ENCODE peak calls at places on chromosomes 13 and 19, in nine cellular contexts. One of them, this sample, is unnamed.
A peak's percentile ranks its signal among the peaks of the same experiment; 100 is the strongest.

GRCh38 chr13:34762312-34762711 is 179.8 kb upstream of the NBEA start:
- DNase-seq in dorsolateral prefrontal cortex: no peak
- DNase-seq in transverse colon: no peak
- DNase-seq in GM23248: peak; percentile 10
- DNase-seq in cardiac muscle cell: peak; percentile 51
- DNase-seq in mesendoderm: no peak
- DNase-seq in SJSA1: no peak
- DNase-seq in foreskin keratinocyte: no peak
- DNase-seq in brain microvascular endothelial cell: no peak
- DNase-seq in this sample: no peak

GRCh38 chr19:485583-486236 is 10.6 kb upstream of the MADCAM1 start:
- DNase-seq in dorsolateral prefrontal cortex: peak; percentile 97
- DNase-seq in transverse colon: no peak
- DNase-seq in GM23248: peak; percentile 73
- DNase-seq in cardiac muscle cell: peak; percentile 60
- DNase-seq in mesendoderm: no peak
- DNase-seq in SJSA1: no peak
- DNase-seq in foreskin keratinocyte: no peak
- DNase-seq in brain microvascular endothelial cell: no peak
- DNase-seq in this sample: no peak

GRCh38 chr19:4350726-4351125 is 7.4 kb downstream of the MPND start:
- DNase-seq in dorsolateral prefrontal cortex: no peak
- DNase-seq in transverse colon: no peak
- DNase-seq in GM23248: no peak
- DNase-seq in cardiac muscle cell: no peak
- DNase-seq in mesendoderm: no peak
- DNase-seq in SJSA1: no peak
- DNase-seq in foreskin keratinocyte: no peak
- DNase-seq in brain microvascular endothelial cell: no peak
- DNase-seq in this sample: no peak

GRCh38 chr13:26539738-26540292 is 17.7 kb upstream of the WASF3 start:
- DNase-seq in dorsolateral prefrontal cortex: no peak
- DNase-seq in transverse colon: peak; percentile 16
- DNase-seq in GM23248: no peak
- DNase-seq in cardiac muscle cell: no peak
- DNase-seq in mesendoderm: no peak
- DNase-seq in SJSA1: no peak
- DNase-seq in foreskin keratinocyte: no peak
- DNase-seq in brain microvascular endothelial cell: no peak
- DNase-seq in this sample: no peak

GRCh38 chr19:17041994-17042393 is 15.4 kb upstream of the CPAMD8 start:
- DNase-seq in dorsolateral prefrontal cortex: no peak
- DNase-seq in transverse colon: peak; percentile 24
- DNase-seq in GM23248: no peak
- DNase-seq in cardiac muscle cell: peak; percentile 63
- DNase-seq in mesendoderm: no peak
- DNase-seq in SJSA1: no peak
- DNase-seq in foreskin keratinocyte: no peak
- DNase-seq in brain microvascular endothelial cell: no peak
- DNase-seq in this sample: no peak

GRCh38 chr13:102774596-102775375 is 1.2 kb upstream of the TEX30 start:
- DNase-seq in dorsolateral prefrontal cortex: no peak
- DNase-seq in transverse colon: no peak
- DNase-seq in GM23248: no peak
- DNase-seq in cardiac muscle cell: no peak
- DNase-seq in mesendoderm: peak; percentile 12
- DNase-seq in SJSA1: no peak
- DNase-seq in foreskin keratinocyte: no peak
- DNase-seq in brain microvascular endothelial cell: no peak
- DNase-seq in this sample: no peak

GRCh38 chr19:14118165-14119051 is 846 bp upstream of the PRKACA start:
- DNase-seq in dorsolateral prefrontal cortex: peak; percentile 86
- DNase-seq in transverse colon: peak; percentile 73
- DNase-seq in GM23248: peak; percentile 87
- DNase-seq in cardiac muscle cell: peak; percentile 84
- DNase-seq in mesendoderm: peak; percentile 28
- DNase-seq in SJSA1: peak; percentile 31
- DNase-seq in foreskin keratinocyte: peak; percentile 24
- DNase-seq in brain microvascular endothelial cell: peak; percentile 28
- DNase-seq in this sample: no peak

GRCh38 chr19:54724644-54725043 is 402 bp downstream of the KIR3DL3 start:
- DNase-seq in dorsolateral prefrontal cortex: no peak
- DNase-seq in transverse colon: no peak
- DNase-seq in GM23248: no peak
- DNase-seq in cardiac muscle cell: no peak
- DNase-seq in mesendoderm: no peak
- DNase-seq in SJSA1: no peak
- DNase-seq in foreskin keratinocyte: no peak
- DNase-seq in brain microvascular endothelial cell: no peak
- DNase-seq in this sample: no peak

GRCh38 chr19:17202249-17202648 is 12.9 kb upstream of the USE1 start:
- DNase-seq in dorsolateral prefrontal cortex: no peak
- DNase-seq in transverse colon: no peak
- DNase-seq in GM23248: peak; percentile 69
- DNase-seq in cardiac muscle cell: no peak
- DNase-seq in mesendoderm: no peak
- DNase-seq in SJSA1: no peak
- DNase-seq in foreskin keratinocyte: no peak
- DNase-seq in brain microvascular endothelial cell: no peak
- DNase-seq in this sample: peak; percentile 5

GRCh38 chr19:54014920-54015560 is 23.6 kb downstream of the CACNG6 start:
- DNase-seq in dorsolateral prefrontal cortex: no peak
- DNase-seq in transverse colon: no peak
- DNase-seq in GM23248: no peak
- DNase-seq in cardiac muscle cell: no peak
- DNase-seq in mesendoderm: no peak
- DNase-seq in SJSA1: no peak
- DNase-seq in foreskin keratinocyte: no peak
- DNase-seq in brain microvascular endothelial cell: no peak
- DNase-seq in this sample: no peak

GRCh38 chr13:20274466-20274865 is 42.3 kb upstream of the GJB6 start:
- DNase-seq in dorsolateral prefrontal cortex: no peak
- DNase-seq in transverse colon: no peak
- DNase-seq in GM23248: no peak
- DNase-seq in cardiac muscle cell: no peak
- DNase-seq in mesendoderm: no peak
- DNase-seq in SJSA1: no peak
- DNase-seq in foreskin keratinocyte: peak; percentile 66
- DNase-seq in brain microvascular endothelial cell: no peak
- DNase-seq in this sample: peak; percentile 53

GRCh38 chr19:45507864-45508680 is 793 bp downstream of the VASP start:
- DNase-seq in dorsolateral prefrontal cortex: no peak
- DNase-seq in transverse colon: peak; percentile 79
- DNase-seq in GM23248: peak; percentile 65
- DNase-seq in cardiac muscle cell: no peak
- DNase-seq in mesendoderm: peak; percentile 90
- DNase-seq in SJSA1: peak; percentile 35
- DNase-seq in foreskin keratinocyte: no peak
- DNase-seq in brain microvascular endothelial cell: no peak
- DNase-seq in this sample: no peak

GRCh38 chr13:46630419-46631183 is 77.6 kb downstream of the LRCH1 start:
- DNase-seq in dorsolateral prefrontal cortex: no peak
- DNase-seq in transverse colon: no peak
- DNase-seq in GM23248: no peak
- DNase-seq in cardiac muscle cell: no peak
- DNase-seq in mesendoderm: no peak
- DNase-seq in SJSA1: peak; percentile 18
- DNase-seq in foreskin keratinocyte: no peak
- DNase-seq in brain microvascular endothelial cell: no peak
- DNase-seq in this sample: no peak

GRCh38 chr13:104597554-104598240 is 1531.5 kb upstream of the SLC10A2 start:
- DNase-seq in dorsolateral prefrontal cortex: no peak
- DNase-seq in transverse colon: no peak
- DNase-seq in GM23248: no peak
- DNase-seq in cardiac muscle cell: no peak
- DNase-seq in mesendoderm: no peak
- DNase-seq in SJSA1: no peak
- DNase-seq in foreskin keratinocyte: no peak
- DNase-seq in brain microvascular endothelial cell: no peak
- DNase-seq in this sample: no peak

DNA sequence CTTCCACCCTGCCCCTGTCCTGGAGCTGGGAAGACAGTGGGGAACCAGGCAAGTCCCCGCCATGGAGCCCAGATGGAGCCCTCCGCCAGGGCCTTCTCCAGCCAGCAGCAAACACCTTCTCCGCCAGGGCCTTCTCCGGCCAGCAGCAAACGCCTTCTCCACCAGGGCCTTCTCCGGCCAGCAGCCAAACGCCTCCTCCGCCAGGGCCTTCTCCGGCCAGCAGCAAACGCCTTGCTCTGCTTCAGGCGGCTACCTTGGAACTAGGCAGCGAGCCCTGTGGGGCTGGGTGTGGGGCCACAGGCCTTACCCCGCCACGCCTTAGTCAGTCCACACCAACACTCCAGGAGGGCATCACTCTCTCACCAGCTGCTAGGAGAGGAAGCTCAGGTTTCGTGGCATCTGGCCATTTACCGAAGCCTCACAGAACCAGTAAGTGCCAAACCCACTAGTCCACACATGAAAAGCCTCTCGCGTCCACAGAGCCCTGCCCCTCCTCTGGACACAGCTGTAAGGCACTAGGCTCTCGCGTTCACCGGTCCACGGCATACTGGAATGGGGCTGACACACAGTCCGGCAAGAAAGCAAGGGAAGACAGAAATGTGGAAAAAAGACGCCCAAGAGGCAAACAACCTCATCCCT is 41.0 kb downstream of the MLLT1 start:
- DNase-seq in dorsolateral prefrontal cortex: no peak
- DNase-seq in transverse colon: no peak
- DNase-seq in GM23248: peak; percentile 75
- DNase-seq in cardiac muscle cell: peak; percentile 83
- DNase-seq in mesendoderm: no peak
- DNase-seq in SJSA1: no peak
- DNase-seq in foreskin keratinocyte: no peak
- DNase-seq in brain microvascular endothelial cell: no peak
- DNase-seq in this sample: no peak
- H3K27ac ChIP-seq in dorsolateral prefrontal cortex: no peak overlapping the region
- H3K27ac ChIP-seq in transverse colon: peak overlapping the region; percentile 38
- H3K27ac ChIP-seq in GM23248: peak overlapping the region; percentile 87
- H3K27ac ChIP-seq in cardiac muscle cell: peak overlapping the region; percentile 43
- H3K27ac ChIP-seq in mesendoderm: peak overlapping the region; percentile 15
- H3K27ac ChIP-seq in SJSA1: no peak overlapping the region
- H3K27ac ChIP-seq in foreskin keratinocyte: no peak overlapping the region
- H3K27ac ChIP-seq in brain microvascular endothelial cell: no peak overlapping the region
- H3K27ac ChIP-seq in this sample: peak overlapping the region; percentile 52

GRCh38 chr19:42532881-42533280 is 4.6 kb upstream of the CEACAM1 start:
- DNase-seq in dorsolateral prefrontal cortex: no peak
- DNase-seq in transverse colon: no peak
- DNase-seq in GM23248: no peak
- DNase-seq in cardiac muscle cell: no peak
- DNase-seq in mesendoderm: no peak
- DNase-seq in SJSA1: no peak
- DNase-seq in foreskin keratinocyte: no peak
- DNase-seq in brain microvascular endothelial cell: no peak
- DNase-seq in this sample: no peak

GRCh38 chr19:42524943-42525342 is 3.3 kb downstream of the CEACAM1 start:
- DNase-seq in dorsolateral prefrontal cortex: no peak
- DNase-seq in transverse colon: no peak
- DNase-seq in GM23248: no peak
- DNase-seq in cardiac muscle cell: no peak
- DNase-seq in mesendoderm: no peak
- DNase-seq in SJSA1: no peak
- DNase-seq in foreskin keratinocyte: no peak
- DNase-seq in brain microvascular endothelial cell: no peak
- DNase-seq in this sample: no peak

GRCh38 chr19:42531313-42531712 is 3.0 kb upstream of the CEACAM1 start:
- DNase-seq in dorsolateral prefrontal cortex: no peak
- DNase-seq in transverse colon: no peak
- DNase-seq in GM23248: no peak
- DNase-seq in cardiac muscle cell: no peak
- DNase-seq in mesendoderm: no peak
- DNase-seq in SJSA1: no peak
- DNase-seq in foreskin keratinocyte: peak; percentile 56
- DNase-seq in brain microvascular endothelial cell: no peak
- DNase-seq in this sample: peak; percentile 75

GRCh38 chr19:42528354-42529247 is at the start of gene CEACAM1:
- DNase-seq in dorsolateral prefrontal cortex: no peak
- DNase-seq in transverse colon: peak; percentile 84
- DNase-seq in GM23248: peak; percentile 12
- DNase-seq in cardiac muscle cell: peak; percentile 53
- DNase-seq in mesendoderm: no peak
- DNase-seq in SJSA1: no peak
- DNase-seq in foreskin keratinocyte: peak; percentile 32
- DNase-seq in brain microvascular endothelial cell: no peak
- DNase-seq in this sample: peak; percentile 24

GRCh38 chr19:42529248-42529764 is 1.0 kb upstream of the CEACAM1 start:
- DNase-seq in dorsolateral prefrontal cortex: peak; percentile 65
- DNase-seq in transverse colon: peak; percentile 83
- DNase-seq in GM23248: peak; percentile 54
- DNase-seq in cardiac muscle cell: peak; percentile 78
- DNase-seq in mesendoderm: peak; percentile 82
- DNase-seq in SJSA1: peak; percentile 45
- DNase-seq in foreskin keratinocyte: no peak
- DNase-seq in brain microvascular endothelial cell: peak; percentile 30
- DNase-seq in this sample: no peak
- H3K27ac ChIP-seq in dorsolateral prefrontal cortex: no peak overlapping the region
- H3K27ac ChIP-seq in transverse colon: peak overlapping the region; percentile 78
- H3K27ac ChIP-seq in GM23248: no peak overlapping the region
- H3K27ac ChIP-seq in cardiac muscle cell: no peak overlapping the region
- H3K27ac ChIP-seq in mesendoderm: no peak overlapping the region
- H3K27ac ChIP-seq in SJSA1: no peak overlapping the region
- H3K27ac ChIP-seq in foreskin keratinocyte: no peak overlapping the region
- H3K27ac ChIP-seq in brain microvascular endothelial cell: no peak overlapping the region
- H3K27ac ChIP-seq in this sample: peak overlapping the region; percentile 89

DNA sequence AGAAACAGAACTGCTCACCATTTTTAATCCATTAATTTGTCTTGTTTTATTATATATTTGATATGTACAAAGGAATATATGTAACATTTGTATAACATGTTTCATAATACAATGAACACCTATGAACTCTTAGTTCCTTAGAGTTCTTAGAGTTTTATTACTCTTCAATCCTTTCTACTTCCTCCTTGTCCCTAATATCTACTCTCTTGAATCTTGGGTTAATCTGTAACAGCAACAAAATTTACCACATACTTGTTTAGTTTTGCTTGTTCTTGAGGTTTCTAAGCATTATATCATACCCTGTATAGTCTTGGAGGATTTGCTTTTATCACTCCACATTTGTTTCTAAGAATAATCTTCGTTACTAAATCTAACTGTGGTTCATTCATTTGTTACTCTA is 151.4 kb downstream of the PDS5B start:
- DNase-seq in dorsolateral prefrontal cortex: no peak
- DNase-seq in transverse colon: no peak
- DNase-seq in GM23248: peak; percentile 24
- DNase-seq in cardiac muscle cell: no peak
- DNase-seq in mesendoderm: no peak
- DNase-seq in SJSA1: no peak
- DNase-seq in foreskin keratinocyte: no peak
- DNase-seq in brain microvascular endothelial cell: no peak
- DNase-seq in this sample: no peak
- H3K27ac ChIP-seq in dorsolateral prefrontal cortex: no peak overlapping the region
- H3K27ac ChIP-seq in transverse colon: peak overlapping the region; percentile 71
- H3K27ac ChIP-seq in GM23248: peak overlapping the region; percentile 65
- H3K27ac ChIP-seq in cardiac muscle cell: no peak overlapping the region
- H3K27ac ChIP-seq in mesendoderm: no peak overlapping the region
- H3K27ac ChIP-seq in SJSA1: peak overlapping the region; percentile 75
- H3K27ac ChIP-seq in foreskin keratinocyte: peak overlapping the region; percentile 52
- H3K27ac ChIP-seq in brain microvascular endothelial cell: no peak overlapping the region
- H3K27ac ChIP-seq in this sample: no peak overlapping the region

DNA sequence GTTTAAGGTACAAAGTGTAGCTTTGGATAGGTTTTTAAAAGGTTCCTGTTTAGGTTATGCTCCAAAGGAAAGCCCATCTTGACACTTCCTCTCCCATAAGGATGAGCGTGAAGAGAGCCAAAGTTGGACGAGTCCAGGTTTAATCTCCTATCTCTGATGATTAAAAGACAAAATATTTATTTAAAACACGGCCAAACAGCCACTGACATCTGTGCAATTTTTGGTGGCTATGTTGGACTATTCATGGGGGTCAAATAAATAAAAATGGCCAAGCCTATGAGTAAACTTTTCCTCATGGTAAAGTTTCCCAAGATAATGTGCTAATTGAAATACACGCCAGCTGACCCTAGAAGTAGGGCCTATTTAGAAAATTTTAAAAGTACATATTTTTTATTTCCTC is 69.0 kb upstream of the DOCK9 start:
- DNase-seq in dorsolateral prefrontal cortex: no peak
- DNase-seq in transverse colon: no peak
- DNase-seq in GM23248: no peak
- DNase-seq in cardiac muscle cell: no peak
- DNase-seq in mesendoderm: no peak
- DNase-seq in SJSA1: no peak
- DNase-seq in foreskin keratinocyte: no peak
- DNase-seq in brain microvascular endothelial cell: no peak
- DNase-seq in this sample: no peak
- H3K27ac ChIP-seq in dorsolateral prefrontal cortex: no peak overlapping the region
- H3K27ac ChIP-seq in transverse colon: peak overlapping the region; percentile 49
- H3K27ac ChIP-seq in GM23248: no peak overlapping the region
- H3K27ac ChIP-seq in cardiac muscle cell: no peak overlapping the region
- H3K27ac ChIP-seq in mesendoderm: no peak overlapping the region
- H3K27ac ChIP-seq in SJSA1: peak overlapping the region; percentile 74
- H3K27ac ChIP-seq in foreskin keratinocyte: peak overlapping the region; percentile 68
- H3K27ac ChIP-seq in brain microvascular endothelial cell: peak overlapping the region; percentile 34
- H3K27ac ChIP-seq in this sample: peak overlapping the region; percentile 93